ENCODE peak calls at places on chromosomes 4 and X, in ten cellular contexts. U, Z, C, Q, D, I, W, T, X and E are unnamed samples.

GRCh38 chrX:46308106-46308505 is 237.1 kb downstream of the ZNF674 start:
- DNase-seq in U (no peak), Z (no peak), C (peak; percentile 47), Q (no peak), D (no peak), I (no peak), W (no peak), T (no peak), X (no peak), E (no peak)

GRCh38 chr4:56666279-56666678 is 14.8 kb downstream of the HOPX start:
- DNase-seq in U (no peak), Z (no peak), C (no peak), Q (no peak), D (no peak), I (no peak), W (no peak), T (no peak), X (no peak), E (no peak)

GRCh38 chr4:88628746-88629145 is 36.5 kb downstream of the HERC3 start:
- DNase-seq in U (peak; percentile 55), Z (no peak), C (no peak), Q (no peak), D (no peak), I (no peak), W (no peak), T (no peak), X (no peak), E (no peak)

GRCh38 chrX:136195247-136195646 is 47.9 kb downstream of the FHL1 start:
- DNase-seq in U (no peak), Z (no peak), C (no peak), Q (no peak), D (no peak), I (no peak), W (no peak), T (no peak), X (no peak), E (no peak)

GRCh38 chr4:39937683-39938268 is 39.9 kb downstream of the PDS5A start:
- DNase-seq in U (no peak), Z (no peak), C (peak; percentile 60), Q (no peak), D (no peak), I (no peak), W (no peak), T (peak; percentile 45), X (no peak), E (no peak)

GRCh38 chr4:147578057-147578476 is 39.1 kb upstream of the TMEM184C start:
- DNase-seq in U (peak; percentile 72), Z (no peak), C (peak; percentile 96), Q (peak; percentile 3), D (no peak), I (no peak), W (no peak), T (peak; percentile 99), X (peak; percentile 20), E (no peak)

GRCh38 chrX:149151805-149152757 is 353.0 kb downstream of the IDS start:
- DNase-seq in U (peak; percentile 16), Z (no peak), C (peak; percentile 92), Q (no peak), D (no peak), I (no peak), W (no peak), T (no peak), X (no peak), E (peak; percentile 65)

GRCh38 chr4:116880625-116881024 is 204.8 kb downstream of the TRAM1L1 start:
- DNase-seq in U (no peak), Z (no peak), C (no peak), Q (no peak), D (no peak), I (no peak), W (no peak), T (no peak), X (no peak), E (no peak)

GRCh38 chr4:124060261-124060918 is 652.1 kb downstream of the ANKRD50 start:
- DNase-seq in U (peak; percentile 77), Z (peak; percentile 27), C (peak; percentile 62), Q (no peak), D (no peak), I (peak; percentile 88), W (no peak), T (peak; percentile 49), X (peak; percentile 55), E (no peak)

GRCh38 chr4:21032246-21032645 is 332.0 kb downstream of the PACRGL start:
- DNase-seq in U (no peak), Z (no peak), C (no peak), Q (no peak), D (no peak), I (no peak), W (no peak), T (no peak), X (no peak), E (no peak)

DNA sequence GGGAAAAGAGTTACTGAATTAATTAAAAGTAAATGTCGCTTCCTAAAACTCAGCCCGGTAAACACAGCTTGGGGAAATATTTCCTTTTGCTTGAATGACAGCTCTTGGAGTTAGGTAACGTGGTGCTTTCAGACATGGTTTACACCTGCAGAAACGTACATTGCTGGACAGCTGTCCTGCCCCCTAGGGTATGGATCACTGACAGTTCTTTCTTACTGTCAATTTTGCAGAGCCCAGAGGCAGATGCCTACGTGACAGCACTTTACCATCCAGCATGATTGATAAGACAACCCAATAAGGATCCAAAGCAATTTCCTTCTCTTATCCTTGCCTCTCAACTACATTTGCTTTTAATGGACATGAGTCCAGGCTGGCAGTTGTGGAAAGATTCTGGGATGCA is 334.5 kb downstream of the PACRGL start:
- DNase-seq in U (no peak), Z (no peak), C (no peak), Q (no peak), D (no peak), I (no peak), W (no peak), T (no peak), X (no peak), E (no peak)
- TF ChIP-seq CTCF in U (no peak), Z (no peak), C (no peak), Q (no peak), D (no peak), I (no peak), W (no peak), T (no peak), X (no peak), E (no peak)

DNA sequence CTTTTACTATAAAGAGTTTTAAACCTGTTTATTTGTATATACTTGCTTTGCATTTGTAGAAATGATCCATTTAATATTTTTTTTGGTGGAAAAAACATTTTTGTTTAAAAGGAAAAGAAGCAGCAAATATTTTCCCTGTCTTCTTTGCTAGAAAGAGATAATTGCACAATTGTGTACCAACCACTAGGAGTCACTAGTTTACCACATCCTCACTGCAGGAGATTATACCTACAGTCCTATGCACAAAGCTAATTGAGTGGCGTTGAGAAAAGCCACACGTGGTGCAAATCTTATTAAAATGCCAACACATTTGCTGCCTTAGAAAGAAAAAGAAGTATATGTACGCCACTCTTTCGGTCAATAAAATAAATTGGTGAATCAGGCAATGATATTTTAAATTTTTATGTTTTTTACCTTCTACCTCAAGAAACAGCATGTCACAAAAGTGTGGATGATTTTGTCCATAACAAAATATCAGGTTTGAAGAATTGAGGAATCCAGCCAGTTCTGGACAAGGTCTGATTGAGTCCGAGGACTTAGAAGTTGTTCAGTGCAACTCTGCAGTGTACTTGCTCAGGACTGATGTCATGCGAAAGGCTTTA is 102.9 kb downstream of the GRXCR1 start:
- DNase-seq in U (peak; percentile 5), Z (no peak), C (peak; percentile 60), Q (peak; percentile 12), D (no peak), I (no peak), W (peak; percentile 9), T (peak; percentile 22), X (no peak), E (no peak)
- TF ChIP-seq CTCF in U (peak; percentile 70), Z (peak; percentile 53), C (peak; percentile 78), Q (peak; percentile 75), D (peak; percentile 85), I (no peak), W (peak; percentile 40), T (peak; percentile 77), X (peak; percentile 26), E (peak; percentile 80)

GRCh38 chr4:89913623-89914022 is 19.0 kb downstream of the MMRN1 start:
- DNase-seq in U (no peak), Z (no peak), C (no peak), Q (no peak), D (no peak), I (no peak), W (no peak), T (no peak), X (no peak), E (no peak)

GRCh38 chr4:89915151-89915550 is 20.5 kb downstream of the MMRN1 start:
- DNase-seq in U (no peak), Z (no peak), C (no peak), Q (no peak), D (no peak), I (no peak), W (no peak), T (no peak), X (no peak), E (no peak)

GRCh38 chr4:89915937-89916336 is 21.3 kb downstream of the MMRN1 start:
- DNase-seq in U (no peak), Z (no peak), C (no peak), Q (no peak), D (no peak), I (no peak), W (no peak), T (no peak), X (no peak), E (no peak)

GRCh38 chr4:89914609-89915008 is 20.0 kb downstream of the MMRN1 start:
- DNase-seq in U (no peak), Z (no peak), C (no peak), Q (no peak), D (no peak), I (no peak), W (no peak), T (no peak), X (no peak), E (no peak)
- TF ChIP-seq CTCF in U (no peak), Z (no peak), C (no peak), Q (no peak), D (no peak), I (no peak), W (no peak), T (no peak), X (no peak), E (peak; percentile 71)

GRCh38 chr4:159508917-159509500 is 406.1 kb downstream of the RAPGEF2 start:
- DNase-seq in U (peak; percentile 33), Z (no peak), C (no peak), Q (no peak), D (no peak), I (no peak), W (no peak), T (no peak), X (no peak), E (no peak)

GRCh38 chr4:159504634-159505033 is 401.8 kb downstream of the RAPGEF2 start:
- DNase-seq in U (no peak), Z (no peak), C (peak; percentile 24), Q (no peak), D (no peak), I (no peak), W (no peak), T (no peak), X (no peak), E (no peak)

GRCh38 chr4:159503243-159503642 is 400.4 kb downstream of the RAPGEF2 start:
- DNase-seq in U (no peak), Z (no peak), C (no peak), Q (no peak), D (no peak), I (no peak), W (no peak), T (no peak), X (no peak), E (no peak)

GRCh38 chr4:159506801-159507517 is 404.1 kb downstream of the RAPGEF2 start:
- DNase-seq in U (no peak), Z (no peak), C (no peak), Q (no peak), D (no peak), I (no peak), W (no peak), T (no peak), X (no peak), E (no peak)

GRCh38 chr4:159505275-159505975 is 402.5 kb downstream of the RAPGEF2 start:
- DNase-seq in U (peak; percentile 27), Z (no peak), C (no peak), Q (no peak), D (no peak), I (no peak), W (no peak), T (no peak), X (no peak), E (no peak)
- TF ChIP-seq CTCF in U (no peak), Z (no peak), C (no peak), Q (no peak), D (no peak), I (no peak), W (no peak), T (no peak), X (no peak), E (no peak)